ENCODE peak calls at places on chromosome 14, in four cellular contexts. B is K562, Q is GM12878, G is HepG2. F is an unnamed sample.
A peak's percentile ranks its signal among the peaks of the same experiment; 100 is the strongest.

GRCh38 chr14:68364823-68365222 is 428.0 kb downstream of the ZFP36L1 start:
- DNase-seq in B (no peak), Q (no peak), G (no peak), F (no peak)

GRCh38 chr14:26527095-26527494 is 70.7 kb downstream of the NOVA1 start:
- DNase-seq in B (no peak), G (no peak), Q (no peak), F (peak; percentile 5)

GRCh38 chr14:52422650-52423356 is 108.7 kb downstream of the PTGER2 start:
- DNase-seq in G (no peak), B (no peak), Q (no peak), F (no peak)

GRCh38 chr14:24481622-24482324 is 26.3 kb downstream of the CMA1 start:
- DNase-seq in Q (peak; percentile 17), B (peak; percentile 73), G (peak; percentile 97), F (peak; percentile 80)

GRCh38 chr14:30426463-30426862 is 132.5 kb upstream of the G2E3 start:
- DNase-seq in B (no peak), Q (no peak), G (no peak), F (no peak)

GRCh38 chr14:104246401-104247335 is 108.3 kb downstream of the KIF26A start:
- DNase-seq in B (no peak), G (no peak), Q (no peak), F (no peak)

GRCh38 chr14:104440297-104440956 is 139.1 kb upstream of the C14orf180 start:
- DNase-seq in Q (no peak), G (no peak), B (no peak), F (no peak)

GRCh38 chr14:34436960-34437728 is 24.9 kb downstream of the SPTSSA start:
- DNase-seq in G (peak; percentile 87), Q (no peak), B (no peak), F (no peak)

GRCh38 chr14:52071675-52072074 is 2.8 kb upstream of the NID2 start:
- DNase-seq in B (no peak), G (no peak), Q (no peak), F (no peak)

GRCh38 chr14:36430169-36430568 is 89.9 kb downstream of the NKX2-1 start:
- DNase-seq in B (no peak), G (no peak), Q (no peak), F (no peak)

GRCh38 chr14:34997762-34998161 is 15.0 kb downstream of the SRP54 start:
- DNase-seq in Q (no peak), G (no peak), B (no peak), F (no peak)

GRCh38 chr14:22113401-22113800 is 439.8 kb upstream of the OR4E1 start:
- DNase-seq in B (no peak), G (no peak), Q (no peak), F (no peak)

GRCh38 chr14:22106700-22107697 is 433.4 kb upstream of the OR4E1 start:
- DNase-seq in B (no peak), Q (no peak), G (no peak), F (no peak)

GRCh38 chr14:22107734-22108133 is 434.1 kb upstream of the OR4E1 start:
- DNase-seq in B (no peak), Q (no peak), G (no peak), F (no peak)

DNA sequence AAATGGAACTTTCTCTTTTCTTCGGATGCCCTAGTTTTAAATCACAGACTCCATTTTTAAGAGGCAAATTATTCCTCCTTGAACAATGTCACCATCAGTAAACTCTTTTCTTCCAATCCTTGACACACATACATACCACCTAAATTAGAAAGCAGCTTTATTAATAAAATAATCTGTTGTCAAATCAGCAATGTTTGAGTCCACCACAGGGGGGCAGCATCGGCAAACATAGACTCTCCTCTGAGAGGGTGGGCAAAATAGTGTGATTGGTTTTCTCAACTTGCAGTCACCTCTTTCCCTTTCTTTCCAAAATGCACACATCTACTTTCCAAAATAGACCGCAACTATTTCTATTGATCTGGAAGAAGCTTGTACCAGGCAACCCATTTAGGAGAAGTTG is 438.4 kb upstream of the OR4E1 start:
- DNase-seq in B (peak; percentile 20), Q (no peak), G (peak; percentile 25), F (no peak)
- TF ChIP-seq MYC in B (no peak), Q (no peak), G (no peak), F (no peak)

DNA sequence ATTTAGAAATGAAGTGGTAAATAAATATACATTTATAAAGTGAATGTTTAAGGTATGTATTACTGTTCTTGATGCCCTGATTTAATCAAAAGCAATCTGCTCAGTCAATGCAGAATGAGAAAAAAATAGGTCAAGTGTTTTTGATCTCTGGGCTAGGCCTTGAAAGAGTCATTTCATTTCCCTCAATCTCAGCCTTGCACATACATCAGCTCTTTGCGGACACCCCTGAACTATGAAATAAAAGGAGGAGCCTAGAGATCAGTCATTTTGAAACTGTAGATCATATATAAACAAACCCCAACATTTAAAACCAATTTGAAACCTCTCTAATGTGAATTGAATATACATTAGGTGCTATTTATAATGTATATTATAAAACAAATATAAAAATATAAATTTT is 42.5 kb downstream of the ATG2B start:
- DNase-seq in B (no peak), G (no peak), Q (no peak), F (no peak)
- TF ChIP-seq ESRRA in B (no peak), G (no peak), Q (no peak), F (no peak)

GRCh38 chr14:72715215-72715909 is 178.5 kb downstream of the DPF3 start:
- DNase-seq in G (no peak), Q (no peak), B (peak; percentile 10), F (no peak)
- TF ChIP-seq MYC in G (no peak), Q (no peak), B (no peak), F (no peak)

GRCh38 chr14:77342726-77343397 is 22.0 kb downstream of the GSTZ1 start:
- DNase-seq in Q (no peak), B (peak; percentile 15), G (no peak), F (no peak)

GRCh38 chr14:77340389-77340788 is 19.6 kb downstream of the GSTZ1 start:
- DNase-seq in G (no peak), Q (no peak), B (no peak), F (no peak)

GRCh38 chr14:77338332-77338731 is 17.5 kb downstream of the GSTZ1 start:
- DNase-seq in G (no peak), Q (no peak), B (no peak), F (no peak)

GRCh38 chr14:77337880-77338279 is 17.0 kb downstream of the GSTZ1 start:
- DNase-seq in G (no peak), B (no peak), Q (no peak), F (no peak)

DNA sequence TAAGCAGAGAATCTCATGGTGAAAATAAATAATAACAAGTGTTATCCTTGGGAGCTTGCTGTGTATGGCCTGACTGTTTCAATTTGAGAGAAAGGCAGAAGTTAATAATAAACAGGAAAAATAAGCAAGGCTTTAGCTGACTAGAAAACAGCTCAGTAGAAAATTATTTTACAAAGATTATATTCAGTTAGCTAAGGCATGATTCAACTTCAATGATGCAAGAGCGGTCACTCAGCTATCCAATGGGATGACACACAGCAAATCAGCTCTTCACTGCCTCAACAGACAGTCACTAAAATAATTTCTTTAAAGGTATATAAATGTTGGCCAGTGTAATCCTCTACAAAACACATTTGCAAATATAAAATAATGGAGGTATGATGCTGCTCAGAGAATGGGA is 18.6 kb downstream of the GSTZ1 start:
- DNase-seq in Q (no peak), G (no peak), B (no peak), F (no peak)
- TF ChIP-seq ESRRA in Q (no peak), G (no peak), B (no peak), F (no peak)

GRCh38 chr14:73460691-73461127 is 2.4 kb upstream of the NUMB start:
- DNase-seq in G (no peak), Q (no peak), B (no peak), F (no peak)
- TF ChIP-seq MYC in G (no peak), Q (no peak), B (no peak), F (no peak)

GRCh38 chr14:89618309-89618708 is 201.3 kb upstream of the FOXN3 start:
- DNase-seq in Q (no peak), G (peak; percentile 12), B (no peak), F (no peak)
- TF ChIP-seq ESRRA in Q (no peak), G (no peak), B (no peak), F (no peak)

GRCh38 chr14:105854600-105855245 is 328.3 kb downstream of the TMEM121 start:
- DNase-seq in B (no peak), Q (no peak), G (no peak), F (no peak)
- TF ChIP-seq MYC in B (no peak), Q (no peak), G (no peak), F (no peak)

GRCh38 chr14:55339770-55340169 is 68.5 kb downstream of the FBXO34 start:
- DNase-seq in B (no peak), G (no peak), Q (no peak), F (no peak)

GRCh38 chr14:55332654-55333570 is 61.7 kb downstream of the FBXO34 start:
- DNase-seq in G (no peak), B (no peak), Q (no peak), F (no peak)

GRCh38 chr14:55336691-55337090 is 65.5 kb downstream of the FBXO34 start:
- DNase-seq in B (no peak), G (no peak), Q (no peak), F (no peak)

GRCh38 chr14:55333785-55334485 is 62.7 kb downstream of the FBXO34 start:
- DNase-seq in Q (no peak), G (no peak), B (no peak), F (no peak)

DNA sequence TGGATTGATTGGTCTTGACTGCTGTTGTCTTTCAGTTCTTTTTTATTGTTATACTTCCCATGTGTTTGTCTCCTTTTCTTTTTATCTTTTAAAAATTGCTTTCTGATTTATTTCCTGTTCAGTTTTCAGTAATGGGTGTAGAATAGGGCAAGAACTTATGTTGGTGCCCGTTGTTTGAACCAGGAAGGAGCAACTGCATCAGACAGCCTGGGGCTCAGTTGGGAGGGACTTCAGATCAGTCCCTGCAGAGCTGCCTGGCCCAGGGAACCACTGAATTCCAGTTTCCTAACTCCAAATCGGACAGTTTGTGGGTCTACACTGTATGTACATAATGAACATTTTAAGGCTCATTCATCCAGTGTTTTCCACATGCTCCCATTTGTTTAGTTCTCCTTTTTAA is 64.9 kb downstream of the FBXO34 start:
- DNase-seq in Q (no peak), B (no peak), G (no peak), F (peak; percentile 78)
- TF ChIP-seq ESRRA in Q (no peak), B (no peak), G (no peak), F (no peak)

GRCh38 chr14:50091240-50091914 is 25.0 kb downstream of the VCPKMT start:
- DNase-seq in Q (no peak), G (no peak), B (no peak), F (no peak)
- TF ChIP-seq MYC in Q (no peak), G (no peak), B (no peak), F (no peak)